ENCODE peak calls at places on chromosomes 16 and 17, in six cellular contexts. J is HepG2, K is endothelial cell of umbilical vein, I is neural progenitor cell, M is astrocyte, W is GM23338. L is an unnamed sample.

GRCh38 chr16:67967956-67968439 is 439 bp downstream of the SLC12A4 start:
- DNase-seq in K (peak; percentile 29), W (peak; percentile 54), M (no peak), I (peak; percentile 65), J (no peak), L (no peak)

GRCh38 chr16:11635127-11635652 is 33.1 kb upstream of the SNN start:
- DNase-seq in W (no peak), I (no peak), J (no peak), M (no peak), K (no peak), L (no peak)

GRCh38 chr17:75689441-75689873 is 22.3 kb downstream of the SAP30BP start:
- DNase-seq in J (no peak), K (no peak), W (no peak), I (no peak), M (no peak), L (peak; percentile 99)

GRCh38 chr16:31400191-31400590 is 7.1 kb downstream of the ITGAD start:
- DNase-seq in J (no peak), M (no peak), I (no peak), W (no peak), K (no peak), L (no peak)

GRCh38 chr17:56499799-56500388 is 93.6 kb upstream of the NOG start:
- DNase-seq in M (peak; percentile 4), W (peak; percentile 73), J (peak; percentile 24), K (peak; percentile 47), I (peak; percentile 36), L (peak; percentile 23)

GRCh38 chr16:20897897-20898296 is 2.3 kb downstream of the DCUN1D3 start:
- DNase-seq in K (no peak), I (no peak), J (no peak), M (peak; percentile 38), W (peak; percentile 30), L (no peak)

GRCh38 chr17:64504769-64505319 is 1.2 kb downstream of the DDX5 start:
- DNase-seq in W (no peak), J (peak; percentile 42), K (peak; percentile 74), I (no peak), M (peak; percentile 77), L (no peak)

GRCh38 chr16:31438414-31438813 is 4.2 kb downstream of the ZNF843 start:
- DNase-seq in M (no peak), J (no peak), W (no peak), I (no peak), K (no peak), L (no peak)

GRCh38 chr17:67689534-67690177 is 28.1 kb upstream of the NOL11 start:
- DNase-seq in J (peak; percentile 58), M (peak; percentile 48), K (peak; percentile 76), I (peak; percentile 75), W (peak; percentile 86), L (peak; percentile 42)

GRCh38 chr16:19488213-19488640 is 33.7 kb downstream of the GDE1 start:
- DNase-seq in I (no peak), K (no peak), J (no peak), M (no peak), W (peak; percentile 71), L (no peak)

GRCh38 chr17:78885956-78886355 is 17.0 kb downstream of the CEP295NL start:
- DNase-seq in J (no peak), K (no peak), W (no peak), I (no peak), M (no peak), L (no peak)

GRCh38 chr16:49634235-49635008 is 221.5 kb downstream of the ZNF423 start:
- DNase-seq in M (no peak), K (no peak), I (no peak), J (no peak), W (no peak), L (no peak)

GRCh38 chr17:35973333-35974260 is 7.7 kb downstream of the CCL16 start:
- DNase-seq in I (no peak), J (peak; percentile 99), K (peak; percentile 87), M (peak; percentile 15), W (no peak), L (peak; percentile 73)

GRCh38 chr17:62797959-62798358 is 10.2 kb downstream of the MARCHF10 start:
- DNase-seq in J (no peak), I (no peak), M (no peak), K (no peak), W (no peak), L (no peak)

GRCh38 chr17:30363715-30364202 is 15.0 kb upstream of the CPD start:
- DNase-seq in W (no peak), K (no peak), I (no peak), M (peak; percentile 79), J (no peak), L (peak; percentile 99)

GRCh38 chr16:4911831-4912422 is 25.0 kb downstream of the PPL start:
- DNase-seq in M (peak; percentile 55), I (no peak), J (peak; percentile 32), W (no peak), K (no peak), L (peak; percentile 21)

GRCh38 chr16:52953215-52953614 is 99.5 kb downstream of the CHD9NB start:
- DNase-seq in I (no peak), K (no peak), J (no peak), M (no peak), W (no peak), L (no peak)

GRCh38 chr16:48562475-48562874 is 47.5 kb downstream of the N4BP1 start:
- DNase-seq in I (no peak), J (no peak), K (no peak), W (no peak), M (no peak), L (no peak)

GRCh38 chr17:8073627-8074485 is 13.7 kb downstream of the ALOX12B start:
- DNase-seq in M (peak; percentile 21), J (peak; percentile 32), K (peak; percentile 59), W (peak; percentile 91), I (peak; percentile 91), L (peak; percentile 62)

GRCh38 chr16:30783280-30784109 is 3.5 kb downstream of the ZNF629 start:
- DNase-seq in M (no peak), J (no peak), I (no peak), K (no peak), W (no peak), L (no peak)

GRCh38 chr16:47299587-47299986 is 155.8 kb upstream of the NETO2 start:
- DNase-seq in W (no peak), J (no peak), K (no peak), M (no peak), I (no peak), L (no peak)

GRCh38 chr16:13780406-13780805 is 139.5 kb upstream of the ERCC4 start:
- DNase-seq in J (no peak), I (no peak), K (no peak), W (peak; percentile 39), M (no peak), L (no peak)

GRCh38 chr17:46742539-46743270 is 75.8 kb downstream of the WNT3 start:
- DNase-seq in M (peak; percentile 79), J (no peak), I (no peak), W (no peak), K (peak; percentile 57), L (peak; percentile 87)

DNA sequence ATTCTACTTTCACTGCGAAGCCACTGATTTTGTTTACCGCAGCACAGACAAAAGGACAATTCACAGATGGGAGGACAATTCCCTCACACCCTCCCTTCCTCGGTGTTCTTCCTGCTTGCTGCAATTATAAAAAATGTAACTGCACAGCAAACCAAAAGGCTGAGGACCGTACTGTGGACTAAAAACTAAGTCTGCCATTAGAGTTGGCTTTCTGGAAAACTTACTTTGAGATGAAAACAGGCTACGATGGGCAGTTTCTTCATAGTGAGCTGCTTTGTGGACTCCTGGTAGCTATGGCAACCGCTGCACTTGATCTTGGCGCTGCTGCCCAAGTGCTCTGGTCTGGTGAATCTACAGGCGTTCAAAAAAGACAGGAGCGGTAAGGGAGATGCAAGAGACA is 35.2 kb downstream of the USP22 start:
- DNase-seq in M (no peak), K (no peak), J (no peak), I (no peak), W (no peak), L (no peak)
- H4K20me1 ChIP-seq in M (peaks cover 95% of the 10 kb centered on the region), K (peaks cover 2% of the 10 kb centered on the region), J (peaks cover 24% of the 10 kb centered on the region), I (peaks cover 88% of the 10 kb centered on the region), W (peaks cover 67% of the 10 kb centered on the region), L (no peaks in the 10 kb centered on the region)

DNA sequence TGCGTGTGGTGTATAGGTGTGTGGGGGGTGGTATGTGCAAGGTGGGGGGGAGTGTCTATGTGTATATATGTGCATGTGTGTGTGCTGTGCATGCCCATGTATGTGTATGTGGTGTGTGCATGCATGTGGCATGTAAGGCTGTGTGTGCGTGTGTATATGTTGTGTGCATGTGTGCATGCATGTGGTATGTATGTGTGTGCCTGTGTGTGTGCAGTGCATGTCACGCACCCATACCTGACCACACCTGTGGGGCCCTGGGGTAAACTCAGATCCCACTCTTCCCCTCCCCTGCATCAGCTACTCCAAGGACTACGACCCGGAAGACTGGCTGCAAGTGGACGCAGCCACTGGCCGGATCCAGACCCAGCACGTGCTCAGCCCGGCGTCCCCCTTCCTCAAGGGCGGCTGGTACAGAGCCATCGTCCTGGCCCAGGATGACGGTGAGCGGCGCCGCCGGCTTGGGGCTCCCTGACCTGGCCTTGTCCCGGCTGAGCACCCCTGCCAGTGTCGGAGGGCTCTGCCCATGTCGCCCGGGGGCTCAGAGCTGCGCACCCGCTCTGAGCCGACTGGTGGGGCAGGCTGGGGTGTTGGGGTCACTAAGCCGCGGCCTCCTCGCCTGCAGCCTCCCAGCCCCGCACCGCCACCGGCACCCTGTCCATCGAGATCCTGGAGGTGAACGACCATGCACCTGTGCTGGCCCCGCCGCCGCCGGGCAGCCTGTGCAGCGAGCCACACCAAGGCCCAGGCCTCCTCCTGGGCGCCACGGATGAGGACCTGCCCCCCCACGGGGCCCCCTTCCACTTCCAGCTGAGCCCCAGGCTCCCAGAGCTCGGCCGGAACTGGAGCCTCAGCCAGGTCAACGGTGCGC is 9.1 kb downstream of the SLC22A31 start:
- DNase-seq in W (no peak), J (no peak), I (peak; percentile 6), K (no peak), M (no peak), L (no peak)
- H3K4me3 ChIP-seq in W (peak overlapping the region; percentile 37), J (peak overlapping the region; percentile 86), I (no peak overlapping the region), K (no peak overlapping the region), M (no peak overlapping the region), L (no peak overlapping the region)

DNA sequence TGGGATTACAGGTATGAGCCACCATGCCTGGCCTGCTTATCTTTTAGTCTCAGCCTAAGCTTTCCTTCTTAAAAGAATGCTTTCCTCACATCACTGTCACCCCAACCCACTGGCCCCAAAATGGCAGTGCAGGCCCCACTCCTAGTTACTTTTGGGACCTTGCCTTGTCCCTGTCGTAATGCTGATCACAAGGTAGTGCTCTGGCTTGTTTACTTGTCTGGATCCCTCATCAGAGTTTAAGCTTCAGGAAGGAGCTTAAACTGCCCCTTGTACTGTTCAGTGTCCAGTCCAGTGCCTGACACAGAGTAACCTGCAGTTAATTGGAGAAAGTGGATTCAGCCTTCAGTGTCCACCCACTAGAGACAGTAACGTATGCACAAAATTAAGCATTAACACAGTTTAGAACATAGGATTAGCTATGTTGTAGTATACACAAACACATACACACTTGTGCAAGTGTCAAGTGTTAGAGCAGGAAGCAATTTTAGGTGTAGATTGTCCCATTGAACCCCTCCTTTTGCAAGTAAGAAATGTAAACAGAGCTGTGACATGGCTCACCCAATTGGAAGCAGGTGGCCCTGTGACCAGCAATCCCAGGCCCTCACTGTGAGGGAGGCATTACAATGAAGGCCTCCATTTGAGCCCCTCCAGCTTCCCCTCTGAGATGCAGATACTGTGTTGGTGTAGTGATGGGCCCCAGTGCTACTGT is 44.2 kb downstream of the LDHD start:
- DNase-seq in W (no peak), K (no peak), M (no peak), I (no peak), J (no peak), L (no peak)
- H3K27ac ChIP-seq in W (no peak overlapping the region), K (no peak overlapping the region), M (no peak overlapping the region), I (no peak overlapping the region), J (peak overlapping the region; percentile 20), L (no peak overlapping the region)

DNA sequence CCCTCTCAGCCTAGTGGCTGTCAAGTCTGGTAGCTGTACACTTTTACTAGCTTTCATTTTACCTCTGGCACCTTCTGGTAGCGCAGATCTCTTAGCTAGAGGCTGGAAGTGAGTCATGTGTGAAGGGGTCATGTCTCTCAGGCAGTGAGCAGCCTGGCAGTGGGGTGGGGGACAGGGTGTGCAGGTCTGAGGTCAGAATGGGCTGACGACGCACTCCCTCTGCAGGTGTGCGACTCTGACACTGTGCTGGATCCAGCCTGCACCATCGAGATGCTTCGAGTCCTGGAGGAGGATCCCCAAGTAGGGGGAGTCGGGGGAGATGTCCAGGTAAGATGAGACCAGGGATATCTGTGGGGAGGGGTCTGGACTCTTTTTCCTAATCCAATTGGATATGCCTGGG is 7.8 kb downstream of the HAS3 start:
- DNase-seq in J (no peak), M (no peak), K (no peak), I (no peak), W (no peak), L (no peak)
- H4K20me1 ChIP-seq in J (no peaks in the 10 kb centered on the region), M (peaks cover 64% of the 10 kb centered on the region), K (peaks cover 3% of the 10 kb centered on the region), I (peaks cover 54% of the 10 kb centered on the region), W (peaks cover 15% of the 10 kb centered on the region), L (peaks cover 6% of the 10 kb centered on the region)

L was measured in mammary epithelial cell.